ENCODE peak calls at places on chromosomes 5 and 9, in five cellular contexts. X is fibroblast of the aortic adventitia, K is pancreas, Q is MM.1S, P is bronchial epithelial cell. F is an unnamed sample.

GRCh38 chr5:54363669-54364068 is 53.3 kb upstream of the ARL15 start:
- DNase-seq in X (no peak), K (no peak), Q (no peak), P (peak), F (no peak)

GRCh38 chr5:10328323-10328722 is 20.6 kb upstream of the CMBL start:
- DNase-seq in X (no peak), K (no peak), Q (no peak), P (no peak), F (no peak)

GRCh38 chr9:90961375-90961774 is 159.8 kb downstream of the SYK start:
- DNase-seq in X (peak), K (peak), Q (no peak), P (peak), F (peak)

GRCh38 chr5:14101922-14102321 is 41.2 kb upstream of the TRIO start:
- DNase-seq in X (peak), K (no peak), Q (no peak), P (no peak), F (no peak)

GRCh38 chr9:134390537-134390936 is 64.3 kb downstream of the RXRA start:
- DNase-seq in X (no peak), K (no peak), Q (no peak), P (no peak), F (no peak)

GRCh38 chr5:6328173-6328572 is 50.2 kb downstream of the MED10 start:
- DNase-seq in X (peak), K (no peak), Q (peak), P (peak), F (peak)

GRCh38 chr5:90940227-90940995 is 381.8 kb downstream of the ADGRV1 start:
- DNase-seq in X (peak), K (no peak), Q (peak), P (peak), F (no peak)

GRCh38 chr5:11904270-11904906 is at the start of gene CTNND2:
- DNase-seq in X (no peak), K (peak), Q (peak), P (no peak), F (no peak)

GRCh38 chr5:100479079-100479688 is 56.0 kb upstream of the FAM174A start:
- DNase-seq in X (peak), K (no peak), Q (peak), P (peak), F (peak)

GRCh38 chr9:83041771-83042170 is 21.2 kb downstream of the RASEF start:
- DNase-seq in X (no peak), K (no peak), Q (no peak), P (peak), F (peak)

GRCh38 chr9:127555830-127556820 is 56.0 kb upstream of the STXBP1 start:
- DNase-seq in X (peak), K (peak), Q (no peak), P (peak), F (peak)

DNA sequence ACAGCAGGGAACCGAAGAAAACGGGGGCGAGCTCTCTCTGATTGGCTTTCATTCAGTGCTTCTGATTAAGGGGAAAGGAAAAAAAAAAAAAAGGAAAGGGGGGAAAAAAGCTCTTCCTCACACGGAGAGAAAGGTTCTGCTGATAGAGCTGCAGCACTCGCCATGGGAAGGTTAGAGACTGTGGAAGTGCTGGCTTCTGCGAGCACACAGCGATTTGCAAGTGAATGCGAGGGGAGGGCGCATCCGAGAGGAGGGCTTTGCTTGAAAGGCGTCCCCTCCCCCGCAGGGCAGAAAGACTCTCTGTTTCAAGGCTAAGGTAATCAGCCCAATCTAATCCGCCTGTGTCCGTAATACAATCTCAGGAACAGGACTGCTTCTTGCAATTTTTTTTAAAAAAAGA is at the start of gene CDH10:
- DNase-seq in X (no peak), K (peak), Q (no peak), P (peak), F (no peak)
- H3K4me3 ChIP-seq in X (no peak), K (no peak), Q (no peak), P (no peak), F (no peak)

GRCh38 chr5:143113461-143113860 is 290.0 kb downstream of the NR3C1 start:
- DNase-seq in X (no peak), K (no peak), Q (no peak), P (no peak), F (no peak)

GRCh38 chr5:143114481-143114880 is 289.0 kb downstream of the NR3C1 start:
- DNase-seq in X (no peak), K (no peak), Q (no peak), P (peak), F (no peak)

GRCh38 chr5:143116817-143117216 is 286.7 kb downstream of the NR3C1 start:
- DNase-seq in X (no peak), K (no peak), Q (no peak), P (no peak), F (no peak)

GRCh38 chr5:143117821-143118220 is 285.7 kb downstream of the NR3C1 start:
- DNase-seq in X (no peak), K (no peak), Q (no peak), P (no peak), F (no peak)

DNA sequence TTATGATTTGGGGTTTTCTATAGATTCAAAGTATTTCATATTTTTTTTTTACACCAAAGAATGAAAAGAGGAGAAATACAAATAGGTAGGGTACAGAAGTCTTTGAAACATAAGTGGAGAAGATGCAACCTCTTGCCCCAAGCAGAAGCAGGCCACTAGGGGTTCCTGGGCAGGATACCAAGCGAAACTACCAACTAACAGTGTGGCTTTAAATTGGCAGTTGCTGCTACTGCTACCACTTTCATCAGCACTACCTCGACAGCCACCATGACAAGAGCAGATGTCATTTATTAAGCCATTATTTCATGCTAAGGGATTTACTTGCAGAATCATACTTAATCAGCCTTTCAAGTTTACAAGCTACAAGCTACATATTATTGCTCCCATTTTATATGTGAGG is 288.1 kb downstream of the NR3C1 start:
- DNase-seq in X (no peak), K (no peak), Q (peak), P (no peak), F (no peak)
- TF ChIP-seq CTCF in X (no peak), K (no peak), Q (no peak), P (no peak), F (no peak)

DNA sequence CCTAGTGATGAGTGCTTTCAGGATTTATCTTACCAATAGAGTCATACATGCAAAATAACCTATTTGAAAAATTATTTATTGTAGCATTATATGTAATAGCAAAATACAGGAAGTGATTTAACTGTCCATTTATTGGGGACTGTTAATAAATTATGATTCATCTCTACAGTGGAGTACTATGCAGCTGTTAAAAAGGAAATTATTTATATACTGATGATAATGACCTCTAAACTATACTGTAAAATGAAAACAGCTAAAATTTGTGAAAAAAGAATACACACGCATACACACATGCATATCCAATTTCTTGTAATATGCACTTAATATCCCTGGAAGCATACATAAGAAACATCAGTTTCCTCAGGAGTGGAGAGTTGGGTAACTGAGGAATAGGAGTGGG is 58.0 kb upstream of the PALM2AKAP2 start:
- DNase-seq in X (no peak), K (no peak), Q (no peak), P (no peak), F (no peak)
- H3K4me3 ChIP-seq in X (no peak), K (no peak), Q (no peak), P (no peak), F (no peak)

GRCh38 chr5:17492770-17493169 is 5.3 kb upstream of the TAF11L2 start:
- DNase-seq in X (no peak), K (no peak), Q (no peak), P (no peak), F (no peak)
- TF ChIP-seq CTCF in X (no peak), K (no peak), Q (no peak), P (no peak), F (no peak)

DNA sequence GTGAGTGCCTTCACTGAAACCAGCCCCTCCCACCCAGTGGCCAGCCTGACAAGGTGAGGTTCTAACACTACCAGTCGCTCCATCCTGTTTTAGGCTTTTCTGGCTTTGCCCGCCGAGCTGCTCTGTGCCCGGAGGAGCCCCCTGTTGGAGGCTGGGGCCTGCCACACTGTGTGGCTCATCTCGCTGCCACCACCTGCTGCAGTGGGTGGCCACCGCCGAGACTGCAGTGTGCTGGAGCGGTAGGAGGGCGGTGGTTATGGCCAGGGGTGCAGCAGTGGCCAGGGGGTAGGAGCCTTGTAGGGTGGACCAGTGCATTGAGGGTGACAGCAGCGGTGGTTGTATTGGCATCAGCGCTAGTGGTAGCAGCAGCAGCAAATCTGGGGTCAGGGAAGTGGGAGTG is 74.7 kb upstream of the PCAT7 start:
- DNase-seq in X (no peak), K (no peak), Q (no peak), P (no peak), F (no peak)
- H3K4me3 ChIP-seq in X (no peak), K (no peak), Q (no peak), P (no peak), F (no peak)

DNA sequence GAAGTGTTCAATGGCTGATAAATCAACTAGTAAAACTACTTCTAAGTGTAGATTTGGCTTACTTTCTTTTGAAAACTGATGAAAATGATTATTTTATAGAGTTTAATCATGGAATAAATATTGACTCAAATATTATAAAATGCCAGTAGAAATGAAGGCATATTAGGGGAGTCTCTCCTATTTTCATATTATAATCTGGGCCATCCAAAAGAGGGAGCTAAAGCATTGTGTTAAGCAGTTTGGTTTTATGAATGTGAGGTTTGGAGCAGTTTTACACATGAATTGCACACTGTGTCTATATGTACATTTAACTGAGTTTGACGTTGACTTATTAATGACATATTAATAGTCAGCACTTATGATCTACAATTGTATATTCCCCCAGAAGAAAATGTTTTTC is 17.4 kb downstream of the CDH9 start:
- DNase-seq in X (peak), K (no peak), Q (peak), P (peak), F (peak)
- TF ChIP-seq CTCF in X (no peak), K (no peak), Q (peak), P (peak), F (no peak)

DNA sequence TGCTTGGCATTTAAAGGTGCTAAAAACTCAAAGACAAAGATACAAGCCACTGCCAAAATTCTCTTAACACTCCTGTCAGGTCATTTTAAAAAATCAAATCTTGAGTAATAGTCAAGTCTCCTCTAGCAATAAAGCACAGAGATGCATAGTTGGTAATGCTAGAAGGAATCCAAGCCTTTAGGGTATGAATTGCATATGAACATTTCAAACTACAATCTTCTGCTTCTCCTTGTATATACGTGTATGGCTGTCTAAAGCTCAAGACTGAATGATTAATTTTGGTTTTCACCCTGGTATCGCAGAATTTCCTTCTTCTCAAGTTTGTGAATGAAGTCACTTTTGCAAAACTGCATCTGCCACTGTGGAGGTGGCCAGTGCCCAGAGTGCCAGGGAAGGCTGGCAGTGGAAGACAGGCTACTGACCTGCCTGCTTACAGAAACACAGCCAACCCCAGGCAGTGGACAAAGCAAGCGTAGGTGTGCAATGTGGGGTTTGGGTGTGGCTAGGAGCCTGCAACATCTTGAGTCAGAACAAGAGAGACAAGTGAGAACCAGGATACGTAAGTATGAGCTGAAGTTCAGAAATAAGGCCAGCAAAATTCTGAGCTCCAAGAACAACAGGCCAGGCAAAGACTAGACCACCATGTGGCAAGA is 22.8 kb downstream of the MYO10 start:
- DNase-seq in X (no peak), K (peak), Q (no peak), P (peak), F (no peak)
- H3K4me3 ChIP-seq in X (no peak), K (no peak), Q (no peak), P (no peak), F (no peak)

F was measured in fibroblast of villous mesenchyme.